ENCODE peak calls at places on chromosomes 4 and X, in four cellular contexts. One of them, this sample, is unnamed.

GRCh38 chrX:100685284-100685996 is 41.4 kb downstream of the SRPX2 start:
- DNase-seq in astrocyte: peak; percentile 53
- DNase-seq in B cell: peak; percentile 70
- DNase-seq in pancreas: peak; percentile 46
- DNase-seq in this sample: no peak

GRCh38 chr4:101271516-101271915 is 75.8 kb downstream of the PPP3CA start:
- DNase-seq in astrocyte: no peak
- DNase-seq in B cell: no peak
- DNase-seq in pancreas: no peak
- DNase-seq in this sample: no peak

GRCh38 chr4:96366632-96367031 is 526.7 kb downstream of the PDHA2 start:
- DNase-seq in astrocyte: no peak
- DNase-seq in B cell: no peak
- DNase-seq in pancreas: no peak
- DNase-seq in this sample: no peak

GRCh38 chrX:110310896-110311295 is 7.0 kb downstream of the AMMECR1 start:
- DNase-seq in astrocyte: no peak
- DNase-seq in B cell: peak; percentile 41
- DNase-seq in pancreas: no peak
- DNase-seq in this sample: no peak

GRCh38 chrX:153775631-153776595 is 4.9 kb upstream of the SRPK3 start:
- DNase-seq in astrocyte: no peak
- DNase-seq in B cell: no peak
- DNase-seq in pancreas: peak; percentile 18
- DNase-seq in this sample: no peak

GRCh38 chr4:40363382-40363920 is 28.3 kb downstream of the CHRNA9 start:
- DNase-seq in astrocyte: no peak
- DNase-seq in B cell: no peak
- DNase-seq in pancreas: peak; percentile 42
- DNase-seq in this sample: no peak

GRCh38 chrX:129955682-129956081 is 26.8 kb upstream of the BCORL1 start:
- DNase-seq in astrocyte: no peak
- DNase-seq in B cell: no peak
- DNase-seq in pancreas: no peak
- DNase-seq in this sample: no peak

GRCh38 chrX:65745992-65746391 is 78.5 kb downstream of the MSN start:
- DNase-seq in astrocyte: no peak
- DNase-seq in B cell: no peak
- DNase-seq in pancreas: no peak
- DNase-seq in this sample: no peak

GRCh38 chr4:82371398-82371972 is 2.3 kb downstream of the HNRNPD start:
- DNase-seq in astrocyte: no peak
- DNase-seq in B cell: no peak
- DNase-seq in pancreas: no peak
- DNase-seq in this sample: no peak

GRCh38 chr4:76187152-76187551 is 26.5 kb downstream of the SCARB2 start:
- DNase-seq in astrocyte: no peak
- DNase-seq in B cell: no peak
- DNase-seq in pancreas: no peak
- DNase-seq in this sample: no peak

GRCh38 chrX:140342410-140342809 is 162.5 kb downstream of the SOX3 start:
- DNase-seq in astrocyte: no peak
- DNase-seq in B cell: no peak
- DNase-seq in pancreas: no peak
- DNase-seq in this sample: no peak

GRCh38 chrX:147838465-147839131 is 73.1 kb upstream of the FMR1 start:
- DNase-seq in astrocyte: no peak
- DNase-seq in B cell: no peak
- DNase-seq in pancreas: no peak
- DNase-seq in this sample: no peak

GRCh38 chr4:74158561-74159396 is 861 bp downstream of the MTHFD2L start:
- DNase-seq in astrocyte: peak; percentile 7
- DNase-seq in B cell: no peak
- DNase-seq in pancreas: no peak
- DNase-seq in this sample: no peak

GRCh38 chrX:110732274-110732673 is 63.3 kb downstream of the CHRDL1 start:
- DNase-seq in astrocyte: no peak
- DNase-seq in B cell: no peak
- DNase-seq in pancreas: no peak
- DNase-seq in this sample: no peak

GRCh38 chr4:94413085-94413685 is 38.6 kb upstream of the PDLIM5 start:
- DNase-seq in astrocyte: peak; percentile 12
- DNase-seq in B cell: no peak
- DNase-seq in pancreas: no peak
- DNase-seq in this sample: no peak

GRCh38 chrX:118049713-118050112 is 66.9 kb downstream of the KLHL13 start:
- DNase-seq in astrocyte: no peak
- DNase-seq in B cell: no peak
- DNase-seq in pancreas: no peak
- DNase-seq in this sample: no peak

GRCh38 chr4:115562506-115562905 is 449.1 kb upstream of the NDST4 start:
- DNase-seq in astrocyte: no peak
- DNase-seq in B cell: no peak
- DNase-seq in pancreas: no peak
- DNase-seq in this sample: no peak

GRCh38 chrX:152601848-152602616 is 35.7 kb upstream of the GABRQ start:
- DNase-seq in astrocyte: peak; percentile 56
- DNase-seq in B cell: no peak
- DNase-seq in pancreas: no peak
- DNase-seq in this sample: no peak

GRCh38 chr4:89598602-89599001 is 238.4 kb downstream of the SNCA start:
- DNase-seq in astrocyte: no peak
- DNase-seq in B cell: no peak
- DNase-seq in pancreas: no peak
- DNase-seq in this sample: no peak
- TF ChIP-seq CTCF in astrocyte: peak; percentile 27
- TF ChIP-seq CTCF in B cell: no peak
- TF ChIP-seq CTCF in pancreas: no peak
- TF ChIP-seq CTCF in this sample: peak; percentile 13

GRCh38 chrX:106752101-106752678 is 25.7 kb downstream of the RNF128 start:
- DNase-seq in astrocyte: no peak
- DNase-seq in B cell: no peak
- DNase-seq in pancreas: no peak
- DNase-seq in this sample: no peak
- TF ChIP-seq CTCF in astrocyte: peak; percentile 14
- TF ChIP-seq CTCF in B cell: no peak
- TF ChIP-seq CTCF in pancreas: no peak
- TF ChIP-seq CTCF in this sample: no peak

GRCh38 chrX:96372313-96373046 is 312.2 kb upstream of the DIAPH2 start:
- DNase-seq in astrocyte: no peak
- DNase-seq in B cell: no peak
- DNase-seq in pancreas: no peak
- DNase-seq in this sample: no peak
- TF ChIP-seq CTCF in astrocyte: peak; percentile 62
- TF ChIP-seq CTCF in B cell: no peak
- TF ChIP-seq CTCF in pancreas: no peak
- TF ChIP-seq CTCF in this sample: peak; percentile 64

GRCh38 chr4:1764670-1765069 is 28.4 kb upstream of the FGFR3 start:
- DNase-seq in astrocyte: no peak
- DNase-seq in B cell: no peak
- DNase-seq in pancreas: no peak
- DNase-seq in this sample: no peak

GRCh38 chr4:1765409-1766335 is 27.4 kb upstream of the FGFR3 start:
- DNase-seq in astrocyte: no peak
- DNase-seq in B cell: no peak
- DNase-seq in pancreas: no peak
- DNase-seq in this sample: no peak

GRCh38 chr4:1763070-1763549 is 30.0 kb upstream of the FGFR3 start:
- DNase-seq in astrocyte: no peak
- DNase-seq in B cell: no peak
- DNase-seq in pancreas: no peak
- DNase-seq in this sample: no peak

GRCh38 chr4:1762264-1763010 is 30.7 kb upstream of the FGFR3 start:
- DNase-seq in astrocyte: no peak
- DNase-seq in B cell: no peak
- DNase-seq in pancreas: no peak
- DNase-seq in this sample: no peak

GRCh38 chr4:1763550-1764080 is 29.5 kb upstream of the FGFR3 start:
- DNase-seq in astrocyte: no peak
- DNase-seq in B cell: no peak
- DNase-seq in pancreas: no peak
- DNase-seq in this sample: no peak
- TF ChIP-seq CTCF in astrocyte: no peak
- TF ChIP-seq CTCF in B cell: no peak
- TF ChIP-seq CTCF in pancreas: no peak
- TF ChIP-seq CTCF in this sample: peak; percentile 43

DNA sequence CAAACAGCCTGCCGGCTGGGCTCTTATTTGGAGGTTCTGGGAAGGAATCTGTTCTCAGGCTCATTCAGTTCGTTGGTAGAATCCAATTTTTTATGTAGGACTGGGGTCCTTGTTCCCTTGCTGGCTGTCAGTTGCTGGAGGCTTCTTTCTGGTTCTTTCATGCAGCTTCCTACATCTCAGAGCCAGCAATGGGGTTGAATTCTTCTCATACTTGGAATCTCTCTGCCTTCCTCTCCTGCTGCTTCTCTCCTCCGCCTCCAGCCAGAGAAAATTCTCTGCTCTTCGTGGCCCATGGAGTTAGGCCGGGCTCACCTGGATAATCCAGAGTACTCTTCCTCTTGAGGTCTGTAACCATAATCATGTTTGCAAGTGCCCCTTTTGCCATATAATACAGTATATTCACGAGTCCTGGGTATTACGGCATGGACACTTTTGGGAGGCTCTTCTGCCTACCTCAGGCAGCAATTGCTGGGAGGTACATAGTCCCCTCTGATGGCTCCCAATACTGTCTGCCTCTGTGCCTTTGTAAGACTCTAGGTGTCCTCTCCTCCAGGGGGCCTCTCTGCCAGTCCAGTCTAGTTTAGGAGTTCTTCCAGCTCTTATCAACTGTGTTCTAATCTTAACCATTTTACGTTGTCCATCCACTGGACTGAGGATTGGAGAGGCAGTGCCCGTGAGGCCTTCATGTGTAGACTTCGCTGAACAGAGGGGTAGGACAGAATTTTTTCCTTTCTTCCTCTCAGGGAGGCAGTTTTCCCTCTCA is 2.2 kb downstream of the TRMT44 start:
- DNase-seq in astrocyte: no peak
- DNase-seq in B cell: no peak
- DNase-seq in pancreas: no peak
- DNase-seq in this sample: no peak
- TF ChIP-seq CTCF in astrocyte: no peak
- TF ChIP-seq CTCF in B cell: no peak
- TF ChIP-seq CTCF in pancreas: no peak
- TF ChIP-seq CTCF in this sample: no peak

GRCh38 chr4:123093247-123093646 is 170.8 kb upstream of the NUDT6 start:
- DNase-seq in astrocyte: no peak
- DNase-seq in B cell: no peak
- DNase-seq in pancreas: no peak
- DNase-seq in this sample: no peak
- TF ChIP-seq CTCF in astrocyte: no peak
- TF ChIP-seq CTCF in B cell: no peak
- TF ChIP-seq CTCF in pancreas: no peak
- TF ChIP-seq CTCF in this sample: no peak

DNA sequence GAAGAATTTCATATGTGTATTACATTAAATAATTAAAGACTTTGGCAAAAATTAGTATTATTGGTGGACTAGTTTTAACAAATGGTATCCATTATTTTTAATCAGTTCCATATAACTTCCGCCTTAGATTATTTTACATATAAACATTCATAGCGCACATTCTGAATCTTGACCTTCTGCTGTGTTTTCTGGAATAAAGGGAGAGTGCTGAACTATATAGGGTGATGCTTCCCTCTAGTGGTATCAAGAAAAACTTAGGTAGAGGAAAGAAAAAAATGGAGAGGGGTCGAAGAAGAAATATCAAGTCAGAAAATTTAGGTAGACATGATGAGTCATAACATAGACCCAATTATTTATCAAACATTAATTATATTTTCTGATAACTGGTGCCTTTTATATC is 155.6 kb upstream of the PACRGL start:
- DNase-seq in astrocyte: peak; percentile 33
- DNase-seq in B cell: no peak
- DNase-seq in pancreas: no peak
- DNase-seq in this sample: no peak
- TF ChIP-seq CTCF in astrocyte: peak; percentile 31
- TF ChIP-seq CTCF in B cell: no peak
- TF ChIP-seq CTCF in pancreas: no peak
- TF ChIP-seq CTCF in this sample: peak; percentile 30

DNA sequence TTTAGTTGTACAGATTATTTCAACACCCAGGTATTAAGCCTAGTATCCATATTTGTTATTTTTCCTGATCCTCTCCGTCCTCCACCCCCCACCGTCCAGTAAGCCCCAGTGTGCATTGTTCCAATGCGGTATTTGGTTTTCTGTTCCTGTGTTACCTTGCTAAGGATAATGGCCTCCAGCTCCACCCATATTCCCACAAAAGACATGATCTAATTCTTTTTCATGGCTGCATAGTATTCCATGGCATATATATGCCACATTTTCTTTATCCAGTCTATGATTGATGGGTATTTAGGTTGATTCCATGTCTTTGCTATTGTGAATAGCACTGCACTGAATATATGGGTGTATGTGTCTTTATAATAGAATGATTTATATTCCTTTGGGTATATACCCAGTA is 22.1 kb upstream of the LNX1 start:
- DNase-seq in astrocyte: no peak
- DNase-seq in B cell: no peak
- DNase-seq in pancreas: no peak
- DNase-seq in this sample: no peak
- TF ChIP-seq CTCF in astrocyte: no peak
- TF ChIP-seq CTCF in B cell: no peak
- TF ChIP-seq CTCF in pancreas: no peak
- TF ChIP-seq CTCF in this sample: no peak

GRCh38 chrX:85243155-85243554 is 424 bp downstream of the SATL1 start:
- DNase-seq in astrocyte: no peak
- DNase-seq in B cell: no peak
- DNase-seq in pancreas: no peak
- DNase-seq in this sample: no peak
- TF ChIP-seq CTCF in astrocyte: no peak
- TF ChIP-seq CTCF in B cell: no peak
- TF ChIP-seq CTCF in pancreas: no peak
- TF ChIP-seq CTCF in this sample: no peak

DNA sequence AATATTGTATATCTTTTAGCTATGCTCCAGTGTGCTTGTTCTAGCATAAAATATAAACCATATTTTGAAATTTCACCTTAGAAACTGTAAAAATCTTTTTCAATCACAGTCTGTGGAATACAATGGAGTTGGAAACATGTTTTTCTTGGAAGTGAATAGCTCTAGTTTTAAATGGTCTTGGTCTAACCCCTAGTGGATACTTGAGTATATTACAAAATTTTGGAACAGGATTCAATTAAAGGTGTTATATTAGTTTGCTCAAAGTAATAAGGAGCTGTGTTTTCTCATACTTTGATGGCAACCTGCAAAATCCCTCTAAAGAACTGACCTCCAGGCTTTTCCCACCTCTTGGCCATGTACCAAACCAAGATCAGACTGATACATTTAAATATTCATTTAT is 48.2 kb downstream of the STK26 start:
- DNase-seq in astrocyte: no peak
- DNase-seq in B cell: no peak
- DNase-seq in pancreas: no peak
- DNase-seq in this sample: no peak
- TF ChIP-seq CTCF in astrocyte: no peak
- TF ChIP-seq CTCF in B cell: peak; percentile 30
- TF ChIP-seq CTCF in pancreas: no peak
- TF ChIP-seq CTCF in this sample: peak; percentile 13

This sample was measured in lower lobe of right lung.